ENCODE peak calls at places on chromosomes 12 and 14, in six cellular contexts. W is naive thymus-derived CD8-positive, alpha-beta T cell; V is GM04504; Y is activated naive CD4-positive, alpha-beta T cell treated with Interleukin-2 at 50 U/mL for 16 hours; U is fibroblast of the aortic adventitia; S is mesenchymal stem cell. P is an unnamed sample.

GRCh38 chr14:97854918-97855317 is 1057.7 kb downstream of the VRK1 start:
- DNase-seq in U (no peak), V (no peak), Y (no peak), S (no peak), W (no peak), P (no peak)

GRCh38 chr12:114769634-114770033 is 85.7 kb upstream of the TBX3 start:
- DNase-seq in S (peak; percentile 43), V (peak; percentile 77), U (no peak), W (no peak), Y (no peak), P (no peak)

GRCh38 chr12:101670007-101670671 is 27.3 kb upstream of the CHPT1 start:
- DNase-seq in W (peak; percentile 64), S (peak; percentile 58), V (peak; percentile 24), Y (no peak), U (peak; percentile 52), P (peak; percentile 43)

GRCh38 chr14:55138091-55138490 is 9.0 kb downstream of the LGALS3 start:
- DNase-seq in V (no peak), W (no peak), Y (no peak), U (no peak), S (no peak), P (no peak)

GRCh38 chr12:115871714-115872113 is 405.8 kb downstream of the MED13L start:
- DNase-seq in W (no peak), Y (no peak), V (peak; percentile 3), S (peak; percentile 35), U (peak; percentile 19), P (no peak)

GRCh38 chr12:53543539-53543938 is 36.3 kb upstream of the NPFF start:
- DNase-seq in Y (peak; percentile 50), U (peak; percentile 83), W (peak; percentile 75), S (peak; percentile 83), V (peak; percentile 44), P (peak; percentile 5)

GRCh38 chr14:91348861-91349465 is 68.7 kb downstream of the CCDC88C start:
- DNase-seq in W (no peak), S (no peak), U (peak; percentile 7), V (no peak), Y (no peak), P (no peak)

GRCh38 chr14:104049576-104050240 is 35.8 kb upstream of the ASPG start:
- DNase-seq in V (no peak), Y (no peak), U (no peak), W (no peak), S (peak; percentile 7), P (no peak)

GRCh38 chr12:110345176-110345651 is 58.3 kb downstream of the ANAPC7 start:
- DNase-seq in S (no peak), U (no peak), Y (no peak), V (no peak), W (no peak), P (no peak)